ENCODE peak calls at places on chromosomes 1 and 21, in five cellular contexts. B is AG04450, D is fibroblast of lung, R is body of pancreas, Z is cardiac muscle cell. P is an unnamed sample.

GRCh38 chr1:36083635-36084501 is at the start of gene TEKT2:
- DNase-seq in B (no peak), D (no peak), R (peak; percentile 52), Z (peak; percentile 63), P (peak; percentile 6)

GRCh38 chr1:5888606-5889211 is 103.5 kb downstream of the NPHP4 start:
- DNase-seq in B (no peak), D (no peak), R (no peak), Z (no peak), P (no peak)

GRCh38 chr1:1240822-1241587 is 5.5 kb downstream of the C1QTNF12 start:
- DNase-seq in B (no peak), D (no peak), R (no peak), Z (peak; percentile 19), P (no peak)

GRCh38 chr1:209241481-209241880 is 342.0 kb upstream of the CAMK1G start:
- DNase-seq in B (no peak), D (no peak), R (no peak), Z (peak; percentile 9), P (peak; percentile 17)

GRCh38 chr1:121558514-121558913 is 373.7 kb downstream of the SRGAP2C start:
- DNase-seq in B (peak; percentile 63), D (peak; percentile 90), R (no peak), Z (peak; percentile 75), P (peak; percentile 86)

GRCh38 chr1:180581635-180582039 is 22.9 kb downstream of the OVAAL start:
- DNase-seq in B (peak; percentile 20), D (peak; percentile 82), R (no peak), Z (peak; percentile 28), P (peak; percentile 28)

GRCh38 chr21:44353200-44353970 is at the start of gene TRPM2:
- DNase-seq in B (no peak), D (no peak), R (no peak), Z (peak; percentile 56), P (peak; percentile 30)

GRCh38 chr1:24830680-24831272 is 85.5 kb downstream of the CLIC4 start:
- DNase-seq in B (peak; percentile 36), D (peak; percentile 61), R (no peak), Z (peak; percentile 83), P (peak; percentile 81)

GRCh38 chr1:79663916-79664315 is 657.4 kb upstream of the ADGRL4 start:
- DNase-seq in B (no peak), D (peak; percentile 14), R (no peak), Z (peak; percentile 6), P (no peak)

GRCh38 chr1:89995595-89996397 is 886 bp downstream of the ZNF326 start:
- DNase-seq in B (no peak), D (peak; percentile 35), R (no peak), Z (no peak), P (peak; percentile 48)

GRCh38 chr1:89993541-89993940 is 1.4 kb upstream of the ZNF326 start:
- DNase-seq in B (no peak), D (no peak), R (no peak), Z (no peak), P (no peak)

GRCh38 chr1:89994805-89995594 is at the start of gene ZNF326:
- DNase-seq in B (peak; percentile 93), D (peak; percentile 96), R (peak; percentile 98), Z (peak; percentile 99), P (peak; percentile 95)

GRCh38 chr1:89996415-89997110 is 1.7 kb downstream of the ZNF326 start:
- DNase-seq in B (no peak), D (no peak), R (no peak), Z (no peak), P (no peak)

DNA sequence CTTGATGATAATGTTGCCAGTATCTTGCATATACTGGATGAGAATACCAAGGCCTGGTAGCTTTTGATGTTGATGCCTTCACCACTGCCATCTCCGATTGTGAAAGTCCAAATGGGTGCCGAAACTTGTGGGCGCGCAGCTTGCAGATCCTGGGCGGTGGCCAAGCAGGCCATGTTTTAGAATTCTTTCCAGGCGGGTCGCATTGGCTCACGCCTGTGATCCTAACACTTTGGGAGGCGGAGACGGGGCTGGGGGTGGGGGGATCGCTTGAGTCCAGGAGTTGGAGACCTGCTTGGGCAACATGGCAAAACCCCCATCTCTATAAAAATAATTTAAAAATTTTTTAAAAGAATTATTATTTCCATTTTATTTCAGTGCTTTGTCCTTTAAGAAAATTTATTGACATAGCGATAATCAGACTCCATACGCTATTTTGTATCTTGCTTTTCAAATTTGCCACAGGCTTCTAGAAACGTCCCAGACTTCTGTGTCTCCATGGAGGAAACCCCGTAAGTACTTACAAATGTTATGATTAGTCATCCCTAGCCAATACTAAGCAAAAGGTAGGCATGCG is 592 bp upstream of the ZNF326 start:
- DNase-seq in B (no peak), D (no peak), R (peak; percentile 56), Z (no peak), P (no peak)
- H3K4me3 ChIP-seq in B (peak overlapping the region; percentile 90), D (peak overlapping the region; percentile 97), R (peak overlapping the region; percentile 71), Z (peak overlapping the region; percentile 84), P (peak overlapping the region; percentile 83)

GRCh38 chr1:99176753-99177152 is 87.5 kb upstream of the PLPPR4 start:
- DNase-seq in B (no peak), D (peak; percentile 50), R (no peak), Z (no peak), P (peak; percentile 7)

GRCh38 chr1:99173282-99173681 is 91.0 kb upstream of the PLPPR4 start:
- DNase-seq in B (no peak), D (peak; percentile 48), R (no peak), Z (no peak), P (no peak)

GRCh38 chr1:99170516-99170915 is 93.8 kb upstream of the PLPPR4 start:
- DNase-seq in B (no peak), D (peak; percentile 69), R (no peak), Z (no peak), P (peak; percentile 42)

GRCh38 chr1:99173900-99174299 is 90.4 kb upstream of the PLPPR4 start:
- DNase-seq in B (no peak), D (peak; percentile 11), R (no peak), Z (no peak), P (no peak)

GRCh38 chr1:99171126-99171813 is 93.0 kb upstream of the PLPPR4 start:
- DNase-seq in B (no peak), D (no peak), R (peak; percentile 16), Z (no peak), P (no peak)
- TF ChIP-seq CTCF in B (no peak), D (no peak), R (no peak), Z (no peak), P (no peak)

GRCh38 chr1:30919025-30919881 is 10.7 kb upstream of the SDC3 start:
- DNase-seq in B (peak; percentile 55), D (peak; percentile 86), R (no peak), Z (peak; percentile 77), P (peak; percentile 79)
- H3K4me3 ChIP-seq in B (no peak overlapping the region), D (no peak overlapping the region), R (no peak overlapping the region), Z (no peak overlapping the region), P (no peak overlapping the region)

GRCh38 chr1:10639301-10640078 is 157.0 kb downstream of the CASZ1 start:
- DNase-seq in B (no peak), D (peak; percentile 16), R (no peak), Z (peak; percentile 22), P (peak; percentile 6)

GRCh38 chr1:10638559-10639300 is 157.7 kb downstream of the CASZ1 start:
- DNase-seq in B (no peak), D (no peak), R (no peak), Z (no peak), P (no peak)

GRCh38 chr1:10637400-10637799 is 159.0 kb downstream of the CASZ1 start:
- DNase-seq in B (no peak), D (no peak), R (no peak), Z (no peak), P (no peak)

GRCh38 chr1:10635992-10636391 is 160.5 kb downstream of the CASZ1 start:
- DNase-seq in B (no peak), D (no peak), R (no peak), Z (no peak), P (no peak)

GRCh38 chr1:10637833-10638558 is 158.4 kb downstream of the CASZ1 start:
- DNase-seq in B (no peak), D (no peak), R (no peak), Z (no peak), P (no peak)
- TF ChIP-seq CTCF in B (no peak), D (no peak), R (no peak), Z (no peak), P (no peak)

GRCh38 chr1:110003747-110004428 is 19.3 kb downstream of the AHCYL1 start:
- DNase-seq in B (peak; percentile 97), D (peak; percentile 99), R (peak; percentile 71), Z (peak; percentile 98), P (peak; percentile 98)

GRCh38 chr1:110002695-110003094 is 18.1 kb downstream of the AHCYL1 start:
- DNase-seq in B (no peak), D (no peak), R (no peak), Z (no peak), P (no peak)

GRCh38 chr1:110006516-110006915 is 22.0 kb downstream of the AHCYL1 start:
- DNase-seq in B (no peak), D (no peak), R (no peak), Z (no peak), P (no peak)

GRCh38 chr1:110005971-110006370 is 21.4 kb downstream of the AHCYL1 start:
- DNase-seq in B (peak; percentile 34), D (peak; percentile 44), R (no peak), Z (no peak), P (no peak)

DNA sequence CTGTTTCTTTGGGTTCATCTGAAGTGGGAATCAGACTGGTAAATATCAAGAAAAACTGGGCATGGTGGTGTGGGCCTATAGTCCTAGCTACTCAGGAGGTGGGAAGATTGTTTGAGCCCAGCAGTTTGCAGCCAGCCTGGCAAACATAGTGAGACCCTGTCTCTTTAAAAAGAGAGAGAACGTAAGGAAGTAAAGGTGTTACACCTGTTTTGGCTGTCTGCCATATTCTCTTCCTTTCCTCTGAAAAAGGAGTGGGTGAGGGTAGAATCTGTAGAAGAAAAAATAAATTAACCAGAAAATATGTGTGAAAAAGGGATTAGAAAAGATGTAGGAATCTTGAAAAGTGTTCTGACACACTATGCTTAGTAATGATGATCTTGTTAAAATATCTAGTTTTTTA is 20.0 kb downstream of the AHCYL1 start:
- DNase-seq in B (no peak), D (no peak), R (no peak), Z (no peak), P (no peak)
- H3K4me3 ChIP-seq in B (peak overlapping the region; percentile 57), D (peak overlapping the region; percentile 20), R (no peak overlapping the region), Z (no peak overlapping the region), P (peak overlapping the region; percentile 25)

GRCh38 chr1:44408181-44409018 is 3.3 kb downstream of the RNF220 start:
- DNase-seq in B (no peak), D (peak; percentile 18), R (no peak), Z (peak; percentile 16), P (no peak)
- TF ChIP-seq CTCF in B (no peak), D (no peak), R (no peak), Z (no peak), P (no peak)

DNA sequence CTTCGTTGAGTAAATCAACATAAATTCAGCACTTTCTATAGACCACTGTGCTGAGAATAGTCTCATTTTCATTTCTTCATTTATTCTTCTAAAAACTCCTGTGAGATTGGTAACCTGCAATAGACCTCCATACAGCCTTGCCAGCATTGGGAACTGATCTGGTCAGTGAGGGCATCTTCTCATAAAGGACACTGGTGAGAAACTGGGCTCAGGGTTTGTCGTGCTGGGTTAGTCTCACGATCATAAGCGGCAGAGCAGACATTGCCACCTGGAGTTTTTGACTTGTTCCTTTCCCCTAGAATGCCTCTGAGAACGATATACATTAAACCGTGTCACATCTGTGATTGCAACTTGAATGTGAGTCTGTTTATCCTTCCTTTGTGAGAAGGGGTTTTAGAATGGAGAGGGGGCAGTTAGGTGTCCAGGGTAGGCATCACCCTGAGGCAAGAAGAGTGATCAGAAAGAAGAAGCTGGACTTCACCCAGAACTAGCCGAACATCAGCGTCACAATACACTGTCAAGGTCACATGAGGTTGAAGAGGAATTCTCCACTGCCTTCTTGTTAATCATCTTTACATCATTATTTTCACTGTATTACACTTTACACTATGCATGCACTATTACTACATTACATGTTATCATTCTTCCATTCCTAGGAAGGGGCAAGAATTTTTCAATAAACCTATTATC is 1.4 kb upstream of the TTLL7 start:
- DNase-seq in B (no peak), D (no peak), R (no peak), Z (no peak), P (no peak)
- H3K4me3 ChIP-seq in B (no peak overlapping the region), D (no peak overlapping the region), R (no peak overlapping the region), Z (no peak overlapping the region), P (no peak overlapping the region)

P was measured in fibroblast of mammary gland.